ENCODE peak calls at places on chromosomes 11 and 22, in seven cellular contexts. E is thyroid gland, U is fibroblast of lung, Q is cardiac muscle cell, X is lower lobe of right lung, A is tibial nerve, K is uterus. S is an unnamed sample.

GRCh38 chr11:75197512-75198277 is 42.9 kb upstream of the TPBGL start:
- DNase-seq in U (no peak), K (no peak), E (no peak), A (no peak), Q (no peak), X (no peak), S (no peak)

GRCh38 chr11:126366064-126366822 is 10.8 kb downstream of the ST3GAL4 start:
- DNase-seq in U (no peak), A (peak; percentile 6), X (peak; percentile 60), E (peak; percentile 30), Q (no peak), K (no peak), S (no peak)

GRCh38 chr11:1404461-1405185 is 14.9 kb downstream of the BRSK2 start:
- DNase-seq in K (no peak), E (no peak), A (no peak), U (no peak), X (no peak), Q (no peak), S (no peak)

GRCh38 chr22:42368379-42369249 is 63.6 kb downstream of the NFAM1 start:
- DNase-seq in U (no peak), K (no peak), X (peak; percentile 56), A (no peak), E (peak; percentile 31), Q (no peak), S (no peak)

GRCh38 chr11:124915541-124916369 is 3.3 kb upstream of the HEPN1 start:
- DNase-seq in K (no peak), U (peak; percentile 58), Q (peak; percentile 25), X (no peak), E (no peak), A (no peak), S (no peak)

GRCh38 chr11:69173925-69174591 is 18.3 kb downstream of the SMIM38 start:
- DNase-seq in K (no peak), A (no peak), E (no peak), U (peak; percentile 34), X (no peak), Q (peak; percentile 82), S (no peak)

GRCh38 chr22:50582562-50583293 is at the start of gene CHKB:
- DNase-seq in A (peak; percentile 95), U (peak; percentile 96), Q (peak; percentile 98), E (peak; percentile 100), K (peak; percentile 98), X (peak; percentile 99), S (peak; percentile 98)

GRCh38 chr11:107468596-107468995 is 11.0 kb upstream of the CWF19L2 start:
- DNase-seq in E (no peak), A (no peak), Q (peak; percentile 59), U (peak; percentile 49), K (peak; percentile 39), X (no peak), S (no peak)

GRCh38 chr11:112697371-112697770 is 263.8 kb upstream of the NCAM1 start:
- DNase-seq in K (no peak), X (no peak), E (no peak), A (no peak), Q (no peak), U (no peak), S (no peak)

GRCh38 chr11:125872138-125872491 is 15.4 kb upstream of the HYLS1 start:
- DNase-seq in U (no peak), Q (no peak), X (no peak), E (no peak), A (no peak), K (no peak), S (no peak)

GRCh38 chr11:95451682-95452081 is 220.7 kb upstream of the SESN3 start:
- DNase-seq in K (no peak), Q (peak; percentile 87), E (no peak), X (no peak), U (peak; percentile 70), A (no peak), S (no peak)

GRCh38 chr11:120172054-120172881 is 34.4 kb upstream of the TRIM29 start:
- DNase-seq in U (peak; percentile 61), E (peak; percentile 68), Q (peak; percentile 76), A (peak; percentile 55), K (peak; percentile 71), X (peak; percentile 69), S (peak; percentile 80)

GRCh38 chr11:46427364-46427763 is 35.8 kb upstream of the CHRM4 start:
- DNase-seq in K (no peak), E (no peak), X (no peak), Q (no peak), U (no peak), A (no peak), S (no peak)

GRCh38 chr11:66919938-66920337 is 38.2 kb downstream of the PC start:
- DNase-seq in A (no peak), E (no peak), U (no peak), K (no peak), X (no peak), Q (no peak), S (no peak)

GRCh38 chr22:35686298-35686697 is 31.4 kb upstream of the APOL5 start:
- DNase-seq in K (no peak), X (no peak), E (no peak), U (no peak), Q (no peak), A (no peak), S (no peak)

GRCh38 chr11:27722117-27722844 is 22.0 kb upstream of the BDNF start:
- DNase-seq in E (no peak), U (peak; percentile 28), X (no peak), K (no peak), Q (peak; percentile 53), A (no peak), S (no peak)

GRCh38 chr11:73838443-73839122 is 38.1 kb downstream of the COA4 start:
- DNase-seq in X (no peak), U (peak; percentile 7), K (no peak), Q (peak; percentile 47), E (peak; percentile 33), A (no peak), S (no peak)

GRCh38 chr22:33492210-33492651 is 428.0 kb downstream of the LARGE1 start:
- DNase-seq in U (no peak), X (no peak), Q (no peak), A (no peak), E (no peak), K (no peak), S (no peak)

GRCh38 chr11:70494559-70495350 is 96.4 kb downstream of the CTTN start:
- DNase-seq in A (no peak), X (peak; percentile 29), K (no peak), Q (no peak), U (no peak), E (no peak), S (no peak)

GRCh38 chr11:72685560-72686480 is 11.6 kb upstream of the PDE2A start:
- DNase-seq in U (peak; percentile 65), K (peak; percentile 69), E (no peak), A (no peak), X (no peak), Q (peak; percentile 77), S (peak; percentile 69)

GRCh38 chr11:22163394-22163797 is 29.5 kb upstream of the ANO5 start:
- DNase-seq in Q (peak; percentile 8), E (no peak), K (no peak), U (no peak), X (peak; percentile 56), A (no peak), S (no peak)

DNA sequence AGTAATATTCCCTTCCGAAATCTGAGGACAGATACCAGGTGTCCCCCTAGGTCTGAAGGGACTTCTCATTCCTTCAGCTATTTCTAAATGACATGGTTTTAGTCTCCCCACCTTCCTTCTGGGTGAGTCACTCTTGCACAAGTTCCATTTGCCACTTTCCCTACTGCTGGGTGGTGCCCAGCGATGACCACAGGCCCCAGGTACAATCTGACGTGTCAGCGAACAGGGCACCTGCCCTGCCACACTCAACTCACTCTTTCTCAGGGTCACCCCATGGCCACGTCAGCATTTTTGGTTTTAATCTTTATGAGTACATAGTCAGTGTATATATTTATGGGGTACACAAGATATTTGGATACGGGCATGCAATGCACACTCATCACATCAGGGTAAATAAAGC is 17.2 kb downstream of the POU2AF1 start:
- DNase-seq in K (no peak), U (no peak), A (no peak), X (no peak), Q (no peak), E (no peak), S (no peak)
- H3K4me1 ChIP-seq in K (no peaks in the 10 kb centered on the region), U (no peaks in the 10 kb centered on the region), A (no peaks in the 10 kb centered on the region), X (no peaks in the 10 kb centered on the region), Q (no peaks in the 10 kb centered on the region), E (peaks cover 13% of the 10 kb centered on the region), S (no peaks in the 10 kb centered on the region)

GRCh38 chr11:18310800-18311340 is 11.1 kb downstream of the HPS5 start:
- DNase-seq in A (no peak), K (no peak), Q (peak; percentile 15), E (no peak), U (no peak), X (no peak), S (no peak)
- TF ChIP-seq CTCF in A (no peak), K (no peak), Q (no peak), E (no peak), U (no peak), X (no peak), S (no peak)

DNA sequence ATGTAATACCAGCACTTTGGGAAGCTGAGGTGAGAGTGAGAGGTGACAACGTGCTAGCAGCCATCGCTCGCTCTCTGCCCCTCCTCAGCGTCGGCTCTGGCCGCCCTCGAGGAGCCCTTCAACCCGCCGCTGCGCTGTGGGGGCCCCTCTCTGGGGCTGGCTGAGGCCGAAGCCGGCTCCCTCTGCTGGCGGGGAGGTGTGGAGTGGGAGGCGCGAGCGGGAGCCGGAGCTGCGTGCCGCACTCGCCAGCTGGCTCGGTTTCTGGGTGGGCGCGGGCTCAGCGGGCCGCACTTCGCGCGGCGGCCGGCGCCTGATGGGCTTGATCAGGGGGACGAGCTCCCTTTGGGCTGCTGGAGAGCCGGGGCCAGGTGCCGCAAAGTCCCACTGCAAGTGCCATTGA is 98.9 kb upstream of the UBASH3B start:
- DNase-seq in E (peak; percentile 57), U (peak; percentile 19), X (no peak), A (no peak), Q (peak; percentile 43), K (no peak), S (no peak)
- H3K4me3 ChIP-seq in E (no peak overlapping the region), U (no peak overlapping the region), X (no peak overlapping the region), A (no peak overlapping the region), Q (no peak overlapping the region), K (no peak overlapping the region), S (peak overlapping the region; percentile 17)

GRCh38 chr11:64885367-64886286 is 7.2 kb upstream of the EHD1 start:
- DNase-seq in Q (peak; percentile 91), A (no peak), K (no peak), E (no peak), X (no peak), U (peak; percentile 89), S (no peak)

GRCh38 chr11:64881476-64881875 is 3.1 kb upstream of the EHD1 start:
- DNase-seq in U (no peak), E (no peak), A (no peak), X (no peak), Q (no peak), K (no peak), S (no peak)

GRCh38 chr11:64882243-64882642 is 3.8 kb upstream of the EHD1 start:
- DNase-seq in A (no peak), K (no peak), X (no peak), Q (no peak), E (no peak), U (no peak), S (no peak)

GRCh38 chr11:64883575-64883974 is 5.2 kb upstream of the EHD1 start:
- DNase-seq in Q (no peak), A (no peak), U (no peak), E (no peak), K (no peak), X (no peak), S (no peak)

DNA sequence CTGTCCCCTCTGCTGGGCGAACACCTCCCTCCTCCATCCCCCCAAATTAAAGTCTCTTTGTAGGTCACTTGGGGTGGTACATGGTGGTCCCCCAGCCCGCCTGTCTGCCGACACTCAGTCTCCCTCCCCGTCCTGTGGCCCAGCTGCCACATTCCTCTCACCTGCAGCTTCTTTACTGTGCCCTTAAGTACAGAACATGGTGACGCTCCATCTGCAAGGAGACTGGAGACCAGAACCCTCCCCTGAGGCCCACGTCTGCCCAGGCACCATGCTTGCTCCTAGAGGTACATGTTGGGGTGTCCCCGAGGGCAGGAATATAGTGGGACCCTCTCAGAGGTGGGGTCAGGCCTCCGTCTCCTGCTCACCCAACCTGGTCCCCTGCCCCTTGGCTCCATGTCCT is 5.6 kb upstream of the EHD1 start:
- DNase-seq in K (no peak), X (no peak), E (no peak), U (no peak), Q (no peak), A (no peak), S (no peak)
- H3K4me1 ChIP-seq in K (no peaks in the 10 kb centered on the region), X (peaks cover 47% of the 10 kb centered on the region), E (peaks cover 22% of the 10 kb centered on the region), U (peaks cover 7% of the 10 kb centered on the region), Q (peaks cover 30% of the 10 kb centered on the region), A (peaks cover 47% of the 10 kb centered on the region), S (peaks cover 39% of the 10 kb centered on the region)